ENCODE peak calls at places on chromosome 7, in nine cellular contexts. Y, I, J, E, G, O, Q, A and X are unnamed samples.

GRCh38 chr7:76505168-76506080 is 4.9 kb upstream of the UPK3B start:
- DNase-seq in Y (no peak), I (no peak), J (no peak), E (no peak), G (no peak), O (no peak), Q (no peak), A (no peak), X (no peak)

GRCh38 chr7:85274452-85274851 is 87.6 kb upstream of the SEMA3D start:
- DNase-seq in Y (no peak), I (no peak), J (no peak), E (no peak), G (no peak), O (no peak), Q (no peak), A (no peak), X (no peak)

GRCh38 chr7:47940482-47941001 is 7.7 kb downstream of the PKD1L1 start:
- DNase-seq in Y (no peak), I (no peak), J (no peak), E (no peak), G (no peak), O (no peak), Q (no peak), A (no peak), X (no peak)

GRCh38 chr7:132639983-132640382 is 63.7 kb upstream of the PLXNA4 start:
- DNase-seq in Y (no peak), I (no peak), J (no peak), E (no peak), G (no peak), O (no peak), Q (no peak), A (no peak), X (no peak)

GRCh38 chr7:143382126-143382790 is 1.1 kb downstream of the ZYX start:
- DNase-seq in Y (no peak), I (no peak), J (no peak), E (no peak), G (no peak), O (no peak), Q (no peak), A (no peak), X (no peak)

GRCh38 chr7:144672869-144673268 is 163.0 kb downstream of the TPK1 start:
- DNase-seq in Y (no peak), I (no peak), J (no peak), E (no peak), G (no peak), O (no peak), Q (no peak), A (no peak), X (no peak)

GRCh38 chr7:29467193-29467592 is 96.4 kb upstream of the PRR15 start:
- DNase-seq in Y (no peak), I (no peak), J (no peak), E (no peak), G (no peak), O (no peak), Q (no peak), A (no peak), X (no peak)

GRCh38 chr7:158240801-158241200 is 346.8 kb downstream of the PTPRN2 start:
- DNase-seq in Y (no peak), I (no peak), J (no peak), E (no peak), G (no peak), O (no peak), Q (no peak), A (no peak), X (no peak)

GRCh38 chr7:1537631-1538412 is 7.3 kb downstream of the MAFK start:
- DNase-seq in Y (peak; percentile 34), I (no peak), J (peak; percentile 49), E (peak; percentile 26), G (peak; percentile 69), O (no peak), Q (no peak), A (no peak), X (no peak)

GRCh38 chr7:21318190-21318915 is 109.5 kb upstream of the SP4 start:
- DNase-seq in Y (no peak), I (no peak), J (no peak), E (no peak), G (no peak), O (no peak), Q (no peak), A (no peak), X (no peak)

GRCh38 chr7:74284781-74285259 is 4.4 kb upstream of the CLIP2 start:
- DNase-seq in Y (peak; percentile 96), I (no peak), J (no peak), E (no peak), G (no peak), O (no peak), Q (no peak), A (no peak), X (no peak)